ENCODE peak calls at places on chromosome 14, in five cellular contexts. H is upper lobe of left lung, U is ovary, N is adrenal gland, X is gastrocnemius medialis. J is an unnamed sample.

GRCh38 chr14:95025218-95025617 is 132.1 kb downstream of the DICER1 start:
- DNase-seq in H (no peak), U (no peak), N (no peak), X (no peak), J (no peak)

GRCh38 chr14:50320279-50320678 is 8.2 kb downstream of the DMAC2L start:
- DNase-seq in H (no peak), U (peak), N (no peak), X (no peak), J (no peak)

GRCh38 chr14:77582511-77582910 is 33.9 kb downstream of the SPTLC2 start:
- DNase-seq in H (no peak), U (no peak), N (no peak), X (no peak), J (no peak)

GRCh38 chr14:32635103-32635719 is 303.5 kb upstream of the NPAS3 start:
- DNase-seq in H (no peak), U (no peak), N (no peak), X (no peak), J (no peak)

GRCh38 chr14:24207625-24208024 is 2.1 kb downstream of the TSSK4 start:
- DNase-seq in H (no peak), U (no peak), N (no peak), X (no peak), J (no peak)

GRCh38 chr14:75254381-75254821 is 24.2 kb upstream of the FOS start:
- DNase-seq in H (no peak), U (no peak), N (no peak), X (peak), J (no peak)

GRCh38 chr14:68512088-68512487 is 280.8 kb downstream of the ZFP36L1 start:
- DNase-seq in H (no peak), U (peak), N (no peak), X (no peak), J (no peak)

GRCh38 chr14:94904636-94905035 is 134.7 kb upstream of the GSC start:
- DNase-seq in H (no peak), U (no peak), N (no peak), X (no peak), J (no peak)

GRCh38 chr14:26917086-26917485 is 319.3 kb upstream of the NOVA1 start:
- DNase-seq in H (no peak), U (no peak), N (peak), X (peak), J (peak)

GRCh38 chr14:69574266-69574953 is at the start of gene CCDC177:
- DNase-seq in H (peak), U (peak), N (peak), X (no peak), J (peak)

GRCh38 chr14:74934476-74935339 is 11.6 kb upstream of the RPS6KL1 start:
- DNase-seq in H (peak), U (no peak), N (no peak), X (no peak), J (peak)

GRCh38 chr14:39374846-39375245 is 57.4 kb downstream of the FBXO33 start:
- DNase-seq in H (no peak), U (no peak), N (no peak), X (no peak), J (no peak)

GRCh38 chr14:104135121-104135903 is 3.1 kb upstream of the KIF26A start:
- DNase-seq in H (no peak), U (peak), N (no peak), X (no peak), J (peak)

GRCh38 chr14:21428930-21429329 is 27.0 kb downstream of the CHD8 start:
- DNase-seq in H (no peak), U (no peak), N (peak), X (peak), J (no peak)

GRCh38 chr14:46432516-46432915 is 219.1 kb downstream of the RPL10L start:
- DNase-seq in H (no peak), U (no peak), N (no peak), X (no peak), J (no peak)

GRCh38 chr14:68709007-68709406 is 83.9 kb downstream of the ZFP36L1 start:
- DNase-seq in H (no peak), U (no peak), N (no peak), X (no peak), J (no peak)

GRCh38 chr14:50954811-50955372 is 10.6 kb upstream of the PYGL start:
- DNase-seq in H (no peak), U (no peak), N (peak), X (no peak), J (peak)

GRCh38 chr14:73467377-73467776 is 9.0 kb upstream of the NUMB start:
- DNase-seq in H (peak), U (no peak), N (peak), X (no peak), J (peak)

GRCh38 chr14:103028161-103028767 is 29.1 kb downstream of the CDC42BPB start:
- DNase-seq in H (no peak), U (no peak), N (no peak), X (no peak), J (no peak)

GRCh38 chr14:28770061-28770460 is 3.5 kb downstream of the FOXG1 start:
- DNase-seq in H (no peak), U (no peak), N (no peak), X (no peak), J (no peak)

GRCh38 chr14:42869681-42870080 is 1263.0 kb downstream of the LRFN5 start:
- DNase-seq in H (no peak), U (no peak), N (no peak), X (no peak), J (no peak)

GRCh38 chr14:96119947-96120346 is 80.8 kb downstream of the C14orf132 start:
- DNase-seq in H (no peak), U (no peak), N (no peak), X (no peak), J (no peak)

GRCh38 chr14:39368261-39368959 is 63.8 kb downstream of the FBXO33 start:
- DNase-seq in H (no peak), U (peak), N (peak), X (peak), J (peak)

GRCh38 chr14:103427485-103428443 is 42.5 kb downstream of the MARK3 start:
- DNase-seq in H (no peak), U (peak), N (peak), X (no peak), J (peak)

GRCh38 chr14:103362780-103363179 is 22.4 kb upstream of the MARK3 start:
- DNase-seq in H (no peak), U (no peak), N (no peak), X (no peak), J (no peak)

GRCh38 chr14:24171422-24172260 is at the start of gene REC8:
- DNase-seq in H (peak), U (peak), N (peak), X (no peak), J (no peak)

GRCh38 chr14:61426048-61426447 is 104.7 kb downstream of the PRKCH start:
- DNase-seq in H (peak), U (no peak), N (no peak), X (no peak), J (no peak)

GRCh38 chr14:105486333-105486973 is at the start of gene CRIP1:
- DNase-seq in H (no peak), U (no peak), N (no peak), X (no peak), J (no peak)

GRCh38 chr14:105487449-105487985 is 831 bp downstream of the CRIP1 start:
- DNase-seq in H (peak), U (no peak), N (no peak), X (no peak), J (peak)

GRCh38 chr14:105485720-105486332 is 860 bp upstream of the CRIP1 start:
- DNase-seq in H (no peak), U (no peak), N (no peak), X (no peak), J (peak)

GRCh38 chr14:105487986-105488777 is 1.5 kb downstream of the CRIP1 start:
- DNase-seq in H (no peak), U (no peak), N (no peak), X (no peak), J (no peak)

GRCh38 chr14:105486974-105487448 is 325 bp downstream of the CRIP1 start:
- DNase-seq in H (no peak), U (no peak), N (no peak), X (peak), J (no peak)
- TF ChIP-seq POLR2A in H (peak), U (no peak), N (no peak), X (peak), J (no peak)

GRCh38 chr14:93184391-93185332 is at the start of the genes LYSET and MOAP1:
- DNase-seq in H (peak), U (peak), N (peak), X (peak), J (peak)
- TF ChIP-seq POLR2A in H (peak), U (peak), N (peak), X (peak), J (peak)

GRCh38 chr14:70663707-70664179 is 22.0 kb downstream of the TTC9 start:
- DNase-seq in H (no peak), U (no peak), N (peak), X (peak), J (peak)

GRCh38 chr14:70664698-70665447 is 23.2 kb downstream of the TTC9 start:
- DNase-seq in H (no peak), U (no peak), N (no peak), X (no peak), J (no peak)

GRCh38 chr14:70662816-70663215 is 21.1 kb downstream of the TTC9 start:
- DNase-seq in H (no peak), U (no peak), N (no peak), X (no peak), J (no peak)

GRCh38 chr14:70666364-70666691 is 24.6 kb downstream of the TTC9 start:
- DNase-seq in H (no peak), U (no peak), N (no peak), X (no peak), J (no peak)

DNA sequence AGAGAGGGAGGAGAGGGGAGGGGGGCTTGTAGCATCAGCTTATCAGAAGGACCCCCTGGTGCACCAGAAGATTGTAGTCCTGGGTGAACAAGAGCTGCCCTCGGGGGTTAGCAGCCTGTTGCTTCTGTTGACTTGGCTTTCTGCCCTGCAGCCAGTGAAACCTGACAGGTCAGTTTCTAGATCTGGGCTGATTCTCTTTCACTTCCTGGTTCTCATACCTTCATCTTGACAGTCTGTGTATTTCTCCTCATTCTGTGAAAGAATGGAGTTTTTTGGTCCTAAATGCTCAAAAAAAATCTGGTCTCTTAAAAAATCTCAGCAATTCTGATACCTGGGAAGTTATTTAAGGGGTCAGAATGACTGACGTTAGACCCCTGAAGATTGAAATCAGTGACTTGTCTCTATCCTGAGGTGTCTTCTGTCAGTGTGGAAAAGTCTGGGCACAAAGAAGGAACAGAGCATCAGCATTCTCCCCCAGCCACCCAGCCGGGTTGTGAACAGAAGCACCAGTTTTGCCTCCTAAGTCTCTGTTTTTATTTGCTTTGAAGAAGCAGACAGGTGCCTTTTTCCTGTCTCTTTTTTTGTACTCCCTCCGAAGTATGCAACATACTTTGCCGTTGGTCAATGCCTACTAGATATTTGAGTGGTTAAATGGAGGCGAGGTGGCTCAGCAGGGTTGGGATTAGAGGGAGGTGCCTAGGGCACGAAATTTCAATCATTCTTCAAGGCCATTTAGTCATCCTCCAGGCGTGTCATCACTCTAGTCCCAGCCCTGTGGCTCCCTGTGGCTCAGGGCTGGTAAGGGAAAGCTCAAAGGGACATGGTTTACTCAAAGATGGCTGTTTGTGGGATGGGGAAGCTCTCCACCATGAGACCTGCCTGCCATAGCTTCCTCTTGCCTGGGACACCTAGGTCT is 24.0 kb downstream of the TTC9 start:
- DNase-seq in H (peak), U (no peak), N (peak), X (peak), J (no peak)
- TF ChIP-seq POLR2A in H (no peak), U (no peak), N (no peak), X (no peak), J (no peak)

GRCh38 chr14:22871962-22872832 is 657 bp downstream of the LRP10 start:
- DNase-seq in H (peak), U (peak), N (peak), X (peak), J (peak)
- TF ChIP-seq POLR2A in H (no peak), U (peak), N (no peak), X (peak), J (peak)

GRCh38 chr14:34331728-34332623 is 130.1 kb downstream of the SPTSSA start:
- DNase-seq in H (peak), U (no peak), N (peak), X (peak), J (peak)
- TF ChIP-seq POLR2A in H (no peak), U (no peak), N (no peak), X (no peak), J (no peak)

GRCh38 chr14:55126932-55127490 is 2.0 kb upstream of the LGALS3 start:
- DNase-seq in H (no peak), U (no peak), N (no peak), X (no peak), J (peak)

GRCh38 chr14:55129086-55129427 is at the start of gene LGALS3:
- DNase-seq in H (peak), U (peak), N (peak), X (peak), J (peak)

GRCh38 chr14:55127491-55127951 is 1.5 kb upstream of the LGALS3 start:
- DNase-seq in H (no peak), U (no peak), N (peak), X (no peak), J (peak)

GRCh38 chr14:55129428-55130193 is 559 bp downstream of the LGALS3 start:
- DNase-seq in H (peak), U (peak), N (peak), X (peak), J (peak)

GRCh38 chr14:55128386-55129085 is 516 bp upstream of the LGALS3 start:
- DNase-seq in H (no peak), U (no peak), N (no peak), X (no peak), J (no peak)
- TF ChIP-seq POLR2A in H (no peak), U (no peak), N (no peak), X (no peak), J (no peak)

J was measured in NB4.